ENCODE peak calls at places on chromosomes 6 and 20, in five cellular contexts. U is H1, F is astrocyte, G is endothelial cell of umbilical vein, Y is HCT116. B is an unnamed sample.
A peak's percentile ranks its signal among the peaks of the same experiment; 100 is the strongest.

GRCh38 chr6:74967821-74968220 is 238.0 kb downstream of the COL12A1 start:
- DNase-seq in Y (no peak), G (no peak), F (no peak), U (no peak), B (no peak)

GRCh38 chr6:128173290-128173689 is 272.4 kb upstream of the THEMIS start:
- DNase-seq in U (no peak), F (no peak), Y (no peak), G (no peak), B (no peak)

GRCh38 chr6:110511401-110511800 is 35.0 kb upstream of the SLC22A16 start:
- DNase-seq in G (no peak), U (peak; percentile 52), Y (no peak), F (no peak), B (no peak)

GRCh38 chr6:35318200-35318844 is 20.7 kb downstream of the DEF6 start:
- DNase-seq in Y (no peak), G (peak; percentile 85), U (peak; percentile 100), F (peak; percentile 58), B (peak; percentile 94)

GRCh38 chr6:6221829-6222535 is 98.5 kb downstream of the F13A1 start:
- DNase-seq in G (no peak), F (no peak), U (peak; percentile 78), Y (no peak), B (peak; percentile 50)

GRCh38 chr6:23006656-23007055 is 437.3 kb downstream of the HDGFL1 start:
- DNase-seq in U (no peak), G (no peak), F (no peak), Y (no peak), B (no peak)

GRCh38 chr6:113381232-113381631 is 475.9 kb upstream of the MARCKS start:
- DNase-seq in F (no peak), G (no peak), Y (no peak), U (no peak), B (no peak)

GRCh38 chr6:2158596-2159271 is 86.7 kb downstream of the GMDS start:
- DNase-seq in U (peak; percentile 78), G (no peak), F (no peak), Y (peak; percentile 70), B (no peak)

GRCh38 chr6:149128489-149129145 is 188.9 kb upstream of the TAB2 start:
- DNase-seq in U (no peak), F (no peak), G (peak; percentile 21), Y (no peak), B (no peak)

GRCh38 chr6:68634503-68635411 is at the start of gene ADGRB3:
- DNase-seq in G (peak; percentile 42), Y (no peak), F (peak; percentile 49), U (peak; percentile 74), B (peak; percentile 62)

GRCh38 chr6:120764312-120764711 is 570.0 kb downstream of the TBC1D32 start:
- DNase-seq in Y (no peak), G (no peak), F (no peak), U (no peak), B (no peak)

GRCh38 chr20:5945963-5946362 is 4.4 kb downstream of the TRMT6 start:
- DNase-seq in F (peak; percentile 33), G (peak; percentile 36), U (no peak), Y (no peak), B (no peak)

GRCh38 chr20:57060407-57061057 is 205.9 kb downstream of the BMP7 start:
- DNase-seq in Y (no peak), F (no peak), U (no peak), G (no peak), B (no peak)

GRCh38 chr20:20362774-20363435 is 5.0 kb upstream of the INSM1 start:
- DNase-seq in U (peak; percentile 65), Y (no peak), F (no peak), G (no peak), B (no peak)
- H3K27me3 ChIP-seq in U (peaks cover 25% of the 10 kb centered on the region), Y (peaks cover 19% of the 10 kb centered on the region), F (peaks cover 57% of the 10 kb centered on the region), G (peaks cover 58% of the 10 kb centered on the region), B (peaks cover 50% of the 10 kb centered on the region)

DNA sequence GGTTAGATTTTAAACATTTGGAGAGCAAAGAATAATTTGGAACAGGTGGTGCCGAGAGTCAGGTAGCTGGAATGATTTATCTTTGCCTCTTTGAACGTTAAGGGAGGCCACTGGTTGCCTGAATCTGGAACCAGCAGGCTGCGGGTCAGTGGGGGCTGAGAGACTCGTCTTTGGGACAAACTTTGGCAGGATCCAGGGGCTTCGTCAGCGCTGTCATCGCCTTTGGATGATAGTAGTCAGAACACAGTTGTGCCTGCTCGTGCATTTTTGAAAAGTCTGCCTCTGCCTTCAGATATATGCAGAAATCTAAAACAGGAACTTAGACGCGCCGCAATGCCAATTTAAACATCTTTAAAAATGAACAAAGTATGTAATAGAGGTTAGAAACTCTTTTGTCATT is 5.0 kb downstream of the EYA2 start:
- DNase-seq in U (no peak), Y (no peak), G (no peak), F (no peak), B (no peak)
- H3K9ac ChIP-seq in U (no peak overlapping the region), Y (no peak overlapping the region), G (no peak overlapping the region), F (no peak overlapping the region), B (no peak overlapping the region)

DNA sequence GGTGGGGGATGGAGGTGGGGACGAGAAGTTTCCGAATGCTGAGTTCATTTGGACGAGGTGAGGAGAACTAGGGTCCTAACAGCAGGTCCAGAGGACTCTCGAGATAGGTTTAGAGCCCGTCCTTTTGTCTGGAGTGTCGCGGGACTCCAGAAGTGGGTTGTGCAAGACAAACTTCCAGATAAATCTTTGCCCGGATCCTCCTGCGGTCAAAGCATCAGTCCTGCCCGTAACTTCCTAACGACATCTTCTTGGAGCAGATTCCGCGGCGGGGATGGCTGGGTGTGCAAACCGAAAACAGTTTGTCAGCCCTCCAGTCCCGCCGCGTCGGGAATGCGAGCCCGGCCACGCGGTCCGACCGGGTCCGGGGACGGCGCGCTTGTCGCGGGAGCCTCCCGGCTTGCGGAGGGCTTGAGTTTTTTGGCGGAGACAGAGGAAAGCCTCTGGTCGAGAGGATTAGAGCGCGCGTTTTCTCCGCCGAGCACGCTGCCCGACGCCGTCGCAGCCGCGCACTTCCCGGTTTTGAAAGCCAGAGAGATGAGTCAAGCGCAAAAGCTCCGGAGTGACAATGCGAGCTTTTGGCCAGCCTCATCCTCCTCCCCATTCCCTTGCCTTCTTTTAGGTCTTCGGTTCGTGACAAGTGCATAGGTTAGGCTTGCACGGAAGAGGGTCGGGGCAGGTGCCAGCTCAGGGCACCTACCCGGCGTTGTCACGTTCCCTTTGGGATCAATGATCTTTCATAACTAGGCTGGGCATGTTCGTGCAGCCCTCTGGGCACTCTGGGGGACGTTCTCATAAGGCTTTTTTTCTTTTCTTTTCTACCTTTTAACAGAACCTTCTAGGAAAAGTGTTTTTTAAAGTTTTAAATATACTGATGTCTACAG is 91.4 kb upstream of the PRDM1 start:
- DNase-seq in Y (peak; percentile 31), F (peak; percentile 62), G (peak; percentile 34), U (peak; percentile 74), B (peak; percentile 68)
- H3K27me3 ChIP-seq in Y (no peaks in the 10 kb centered on the region), F (peaks cover 15% of the 10 kb centered on the region), G (peaks cover 66% of the 10 kb centered on the region), U (peaks cover 42% of the 10 kb centered on the region), B (peaks cover 32% of the 10 kb centered on the region)

GRCh38 chr20:63911171-63911570 is 16.2 kb downstream of the DNAJC5 start:
- DNase-seq in G (no peak), Y (peak; percentile 12), U (no peak), F (peak; percentile 44), B (peak; percentile 83)
- H3K9ac ChIP-seq in G (no peak overlapping the region), Y (peak overlapping the region; percentile 18), U (no peak overlapping the region), F (peak overlapping the region; percentile 11), B (no peak overlapping the region)

GRCh38 chr6:139126255-139126654 is 8.6 kb upstream of the HECA start:
- DNase-seq in U (no peak), F (peak; percentile 83), Y (no peak), G (no peak), B (no peak)
- H3K27me3 ChIP-seq in U (no peaks in the 10 kb centered on the region), F (no peaks in the 10 kb centered on the region), Y (no peaks in the 10 kb centered on the region), G (no peaks in the 10 kb centered on the region), B (no peaks in the 10 kb centered on the region)

GRCh38 chr20:23309781-23310180 is 40.8 kb upstream of the NXT1 start:
- DNase-seq in U (no peak), Y (no peak), G (no peak), F (no peak), B (no peak)
- H3K9ac ChIP-seq in U (no peak overlapping the region), Y (no peak overlapping the region), G (no peak overlapping the region), F (no peak overlapping the region), B (no peak overlapping the region)

DNA sequence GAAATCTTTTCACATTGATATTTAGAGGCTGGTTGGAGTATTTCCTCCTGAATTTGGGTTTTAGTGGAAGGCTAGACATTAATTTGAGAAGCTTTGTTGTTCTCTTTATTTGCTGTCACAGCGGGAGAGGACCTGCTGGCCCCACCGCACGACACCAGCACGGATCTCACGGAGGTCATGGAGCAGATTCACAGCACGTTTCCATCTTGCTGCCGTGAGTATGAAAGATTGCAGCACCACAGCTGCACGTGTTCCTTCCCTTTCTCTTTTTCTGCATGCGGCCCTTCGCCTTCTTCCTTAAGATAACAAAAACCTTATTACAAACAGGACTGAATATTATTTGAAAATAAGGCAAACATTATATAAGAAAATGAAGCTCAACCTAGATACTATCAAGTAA is 555.5 kb downstream of the UTRN start:
- DNase-seq in Y (no peak), U (no peak), G (no peak), F (no peak), B (no peak)
- H3K27me3 ChIP-seq in Y (no peaks in the 10 kb centered on the region), U (no peaks in the 10 kb centered on the region), G (no peaks in the 10 kb centered on the region), F (no peaks in the 10 kb centered on the region), B (no peaks in the 10 kb centered on the region)

GRCh38 chr20:4573564-4574355 is 147.9 kb upstream of the PRND start:
- DNase-seq in U (no peak), F (peak; percentile 99), G (no peak), Y (no peak), B (no peak)
- H3K9ac ChIP-seq in U (no peak overlapping the region), F (peak overlapping the region; percentile 81), G (no peak overlapping the region), Y (no peak overlapping the region), B (no peak overlapping the region)

GRCh38 chr6:143949962-143950361 is 58.1 kb downstream of the PLAGL1 start:
- DNase-seq in F (no peak), G (no peak), U (no peak), Y (no peak), B (no peak)
- H3K27me3 ChIP-seq in F (no peaks in the 10 kb centered on the region), G (peaks cover 5% of the 10 kb centered on the region), U (no peaks in the 10 kb centered on the region), Y (no peaks in the 10 kb centered on the region), B (no peaks in the 10 kb centered on the region)

GRCh38 chr20:62683136-62683535 is 25.5 kb upstream of the NTSR1 start:
- DNase-seq in Y (no peak), U (no peak), G (no peak), F (no peak), B (no peak)
- H3K9ac ChIP-seq in Y (no peak overlapping the region), U (no peak overlapping the region), G (no peak overlapping the region), F (no peak overlapping the region), B (no peak overlapping the region)